ENCODE peak calls at places on chromosomes 5 and 9, in six cellular contexts. K is DND-41, F is upper lobe of left lung, Q is K562, A is GM23338, X is heart right ventricle. Z is an unnamed sample.

GRCh38 chr9:38022995-38023394 is 46.0 kb downstream of the SHB start:
- ATAC-seq in K (no peak), F (peak; percentile 70), Q (no peak), A (no peak), X (no peak), Z (no peak)

GRCh38 chr5:80757290-80757689 is 102.5 kb upstream of the DHFR start:
- ATAC-seq in K (no peak), F (no peak), Q (no peak), A (no peak), X (no peak), Z (no peak)

GRCh38 chr5:10268100-10268499 is 18.0 kb downstream of the CCT5 start:
- ATAC-seq in K (no peak), F (no peak), Q (no peak), A (no peak), X (no peak), Z (no peak)

GRCh38 chr9:6417186-6417585 is 4.2 kb downstream of the UHRF2 start:
- ATAC-seq in K (no peak), F (no peak), Q (no peak), A (no peak), X (no peak), Z (no peak)

GRCh38 chr5:42991477-42992034 is 48.6 kb downstream of the ANXA2R start:
- ATAC-seq in K (no peak), F (no peak), Q (no peak), A (peak; percentile 15), X (no peak), Z (no peak)

GRCh38 chr9:109159583-109159982 is 7.5 kb downstream of the FRRS1L start:
- ATAC-seq in K (no peak), F (no peak), Q (no peak), A (no peak), X (no peak), Z (no peak)

GRCh38 chr5:177301503-177302165 is 1.9 kb downstream of the RAB24 start:
- ATAC-seq in K (no peak), F (peak; percentile 38), Q (no peak), A (no peak), X (no peak), Z (no peak)

GRCh38 chr9:92592537-92592936 is 56.7 kb upstream of the ECM2 start:
- ATAC-seq in K (no peak), F (no peak), Q (no peak), A (no peak), X (no peak), Z (no peak)

GRCh38 chr9:108816037-108816436 is 39.7 kb downstream of the ACTL7B start:
- ATAC-seq in K (no peak), F (no peak), Q (no peak), A (no peak), X (no peak), Z (no peak)

GRCh38 chr5:170151105-170151831 is 45.6 kb downstream of the FOXI1 start:
- ATAC-seq in K (no peak), F (peak; percentile 89), Q (peak; percentile 95), A (peak; percentile 79), X (peak; percentile 73), Z (no peak)

GRCh38 chr5:96247097-96247675 is 185.9 kb downstream of the PCSK1 start:
- ATAC-seq in K (no peak), F (peak; percentile 88), Q (no peak), A (no peak), X (peak; percentile 97), Z (peak; percentile 73)

GRCh38 chr5:135641329-135642178 is 62.8 kb upstream of the CXCL14 start:
- ATAC-seq in K (no peak), F (no peak), Q (no peak), A (no peak), X (no peak), Z (no peak)

GRCh38 chr5:153490124-153491085 is at the start of gene GRIA1:
- ATAC-seq in K (no peak), F (no peak), Q (no peak), A (peak; percentile 96), X (no peak), Z (no peak)

GRCh38 chr5:372911-373709 is 51.6 kb downstream of the AHRR start:
- ATAC-seq in K (peak; percentile 6), F (no peak), Q (no peak), A (peak; percentile 52), X (no peak), Z (no peak)

GRCh38 chr9:94913550-94913949 is 187.1 kb downstream of the AOPEP start:
- ATAC-seq in K (no peak), F (no peak), Q (no peak), A (peak; percentile 9), X (no peak), Z (no peak)

GRCh38 chr9:84670106-84670800 is 724 bp downstream of the NTRK2 start:
- ATAC-seq in K (no peak), F (peak; percentile 4), Q (no peak), A (peak; percentile 59), X (peak; percentile 16), Z (no peak)

GRCh38 chr5:50853151-50853550 is 186.7 kb downstream of the PARP8 start:
- ATAC-seq in K (no peak), F (no peak), Q (no peak), A (no peak), X (peak; percentile 62), Z (peak; percentile 39)

GRCh38 chr9:26722755-26723154 is 169.8 kb downstream of the CAAP1 start:
- ATAC-seq in K (no peak), F (no peak), Q (no peak), A (no peak), X (no peak), Z (no peak)

GRCh38 chr5:171441246-171441791 is 21.9 kb downstream of the FGF18 start:
- ATAC-seq in K (peak; percentile 24), F (no peak), Q (peak; percentile 47), A (no peak), X (peak; percentile 62), Z (no peak)

GRCh38 chr5:116135344-116135743 is 50.5 kb downstream of the COMMD10 start:
- ATAC-seq in K (peak; percentile 97), F (no peak), Q (no peak), A (no peak), X (no peak), Z (no peak)

GRCh38 chr9:124724415-124725067 is 46.6 kb downstream of the NR6A1 start:
- ATAC-seq in K (no peak), F (no peak), Q (no peak), A (no peak), X (no peak), Z (no peak)
- H3K36me3 ChIP-seq in K (no peaks in the 10 kb centered on the region), F (no peaks in the 10 kb centered on the region), Q (peaks cover 41% of the 10 kb centered on the region), A (no peaks in the 10 kb centered on the region), X (no peaks in the 10 kb centered on the region), Z (no peaks in the 10 kb centered on the region)

GRCh38 chr5:56698463-56699381 is 116.6 kb upstream of the MAP3K1 start:
- ATAC-seq in K (no peak), F (no peak), Q (no peak), A (peak; percentile 55), X (peak; percentile 57), Z (no peak)

GRCh38 chr5:56688402-56688801 is 126.9 kb upstream of the MAP3K1 start:
- ATAC-seq in K (no peak), F (no peak), Q (peak; percentile 64), A (no peak), X (no peak), Z (no peak)

GRCh38 chr5:56696900-56697299 is 118.4 kb upstream of the MAP3K1 start:
- ATAC-seq in K (no peak), F (no peak), Q (no peak), A (no peak), X (no peak), Z (no peak)

GRCh38 chr5:56692359-56693219 is 122.8 kb upstream of the MAP3K1 start:
- ATAC-seq in K (no peak), F (no peak), Q (no peak), A (no peak), X (no peak), Z (no peak)

GRCh38 chr5:56693220-56693579 is 122.1 kb upstream of the MAP3K1 start:
- ATAC-seq in K (no peak), F (no peak), Q (no peak), A (no peak), X (no peak), Z (no peak)
- TF ChIP-seq CTCF in K (no peak), F (no peak), Q (no peak), A (no peak), X (no peak), Z (no peak)

GRCh38 chr5:58185397-58186195 is 274.3 kb downstream of the PLK2 start:
- ATAC-seq in K (no peak), F (no peak), Q (no peak), A (no peak), X (no peak), Z (no peak)

GRCh38 chr5:58183078-58183885 is 276.6 kb downstream of the PLK2 start:
- ATAC-seq in K (no peak), F (no peak), Q (no peak), A (no peak), X (no peak), Z (no peak)

GRCh38 chr5:58184910-58185309 is 275.0 kb downstream of the PLK2 start:
- ATAC-seq in K (no peak), F (no peak), Q (no peak), A (no peak), X (no peak), Z (no peak)

GRCh38 chr5:58182287-58182841 is 277.5 kb downstream of the PLK2 start:
- ATAC-seq in K (no peak), F (no peak), Q (no peak), A (no peak), X (peak; percentile 68), Z (no peak)

GRCh38 chr5:58181578-58182286 is 278.2 kb downstream of the PLK2 start:
- ATAC-seq in K (no peak), F (no peak), Q (no peak), A (no peak), X (no peak), Z (no peak)
- H3K27ac ChIP-seq in K (no peak overlapping the region), F (peak overlapping the region; percentile 1), Q (no peak overlapping the region), A (no peak overlapping the region), X (peak overlapping the region; percentile 33), Z (no peak overlapping the region)

DNA sequence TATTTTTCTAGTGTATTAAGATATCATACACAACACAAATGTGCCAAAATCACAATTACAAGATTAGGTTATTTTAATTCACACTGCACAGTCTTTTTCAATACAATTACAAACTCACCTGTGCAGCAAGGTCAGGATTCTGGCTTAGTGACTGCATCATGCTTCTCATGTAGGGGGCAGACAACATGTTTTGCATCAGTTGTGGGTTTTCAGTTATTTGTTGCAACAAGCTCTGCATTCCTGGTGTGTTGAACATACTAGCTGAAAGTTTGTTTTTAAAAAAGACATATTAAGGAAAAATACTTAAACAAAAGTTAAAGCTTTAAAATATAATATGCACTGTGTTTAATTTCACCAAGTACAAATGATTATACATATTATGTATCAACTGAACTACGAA is 38.7 kb downstream of the UBQLN1 start:
- ATAC-seq in K (no peak), F (no peak), Q (no peak), A (no peak), X (no peak), Z (no peak)
- H3K36me3 ChIP-seq in K (peaks cover 88% of the 10 kb centered on the region), F (peaks cover 2% of the 10 kb centered on the region), Q (peaks cover 92% of the 10 kb centered on the region), A (peaks cover 9% of the 10 kb centered on the region), X (peaks cover 97% of the 10 kb centered on the region), Z (peaks cover under 1% of the 10 kb centered on the region)

GRCh38 chr5:36703245-36703860 is 96.9 kb downstream of the SLC1A3 start:
- ATAC-seq in K (no peak), F (no peak), Q (peak; percentile 82), A (no peak), X (peak; percentile 18), Z (peak; percentile 51)
- TF ChIP-seq CTCF in K (no peak), F (no peak), Q (no peak), A (no peak), X (no peak), Z (no peak)

DNA sequence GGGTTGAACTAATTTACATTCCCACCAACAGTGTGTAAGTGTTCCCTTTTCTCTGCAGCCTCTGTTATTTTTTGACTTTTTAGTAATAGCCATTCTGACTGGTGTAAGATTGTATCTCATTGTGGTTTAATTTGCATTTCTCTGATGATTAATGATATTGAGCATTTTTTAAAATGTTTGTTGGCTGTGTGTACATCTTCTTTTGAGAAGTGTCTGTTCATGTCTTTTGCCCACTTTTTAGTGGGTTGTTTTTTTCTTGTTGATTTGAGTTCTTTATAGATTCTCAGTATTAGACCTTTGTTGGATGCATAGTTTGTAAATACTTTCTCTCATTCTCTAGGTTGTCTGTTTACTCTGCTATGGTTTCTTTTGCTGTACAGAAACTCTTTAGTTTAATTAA is 101.6 kb downstream of the NIPBL start:
- ATAC-seq in K (no peak), F (no peak), Q (no peak), A (no peak), X (no peak), Z (no peak)
- H3K27ac ChIP-seq in K (no peak overlapping the region), F (no peak overlapping the region), Q (no peak overlapping the region), A (no peak overlapping the region), X (no peak overlapping the region), Z (no peak overlapping the region)

Z was measured in gastroesophageal sphincter.